ENCODE peak calls at places on chromosomes 1 and 21, in nine cellular contexts. A is breast epithelium, I is mesendoderm, R is uterus, S is tibial nerve, M is GM12878, O is GM06990, K is ovary, F is GM23248. J is an unnamed sample. For H3K27me3, the result is how much of the 10 kb centered on the place peaks cover.

GRCh38 chr1:111904478-111905218 is 84.8 kb downstream of the KCND3 start:
- DNase-seq in A (no peak), I (peak), R (no peak), S (no peak), M (no peak), O (no peak), K (no peak), F (peak), J (no peak)

GRCh38 chr1:235095938-235096562 is 32.6 kb downstream of the TOMM20 start:
- DNase-seq in A (no peak), I (no peak), R (no peak), S (no peak), M (no peak), O (no peak), K (no peak), F (no peak), J (no peak)

GRCh38 chr1:36639461-36639860 is 156.7 kb upstream of the CSF3R start:
- DNase-seq in A (no peak), I (no peak), R (no peak), S (no peak), M (no peak), O (no peak), K (no peak), F (no peak), J (no peak)

GRCh38 chr1:146012703-146013565 is 8.6 kb downstream of the HJV start:
- DNase-seq in A (no peak), I (peak), R (peak), S (peak), M (no peak), O (no peak), K (no peak), F (peak), J (no peak)

GRCh38 chr1:234564035-234565029 is 45.6 kb downstream of the IRF2BP2 start:
- DNase-seq in A (peak), I (peak), R (peak), S (no peak), M (no peak), O (no peak), K (no peak), F (peak), J (no peak)

GRCh38 chr1:164515932-164516331 is 43.1 kb upstream of the PBX1 start:
- DNase-seq in A (no peak), I (no peak), R (no peak), S (no peak), M (no peak), O (no peak), K (no peak), F (peak), J (no peak)

GRCh38 chr1:180365039-180365438 is 135.0 kb downstream of the LHX4 start:
- DNase-seq in A (no peak), I (peak), R (no peak), S (no peak), M (no peak), O (no peak), K (no peak), F (peak), J (no peak)

GRCh38 chr1:186235696-186236095 is 139.4 kb downstream of the TPR start:
- DNase-seq in A (no peak), I (no peak), R (no peak), S (no peak), M (no peak), O (no peak), K (no peak), F (no peak), J (no peak)

GRCh38 chr21:35360870-35361570 is 311.9 kb upstream of the RUNX1 start:
- DNase-seq in A (no peak), I (no peak), R (no peak), S (no peak), M (no peak), O (no peak), K (no peak), F (no peak), J (no peak)

GRCh38 chr1:163321311-163322305 is at the start of gene NUF2:
- DNase-seq in A (peak), I (peak), R (peak), S (peak), M (peak), O (peak), K (peak), F (peak), J (peak)

GRCh38 chr1:201570886-201571624 is 32.1 kb downstream of the NAV1 start:
- DNase-seq in A (no peak), I (no peak), R (no peak), S (no peak), M (no peak), O (no peak), K (no peak), F (no peak), J (no peak)

GRCh38 chr1:215022723-215023122 is 59.8 kb upstream of the KCNK2 start:
- DNase-seq in A (no peak), I (no peak), R (no peak), S (no peak), M (no peak), O (no peak), K (no peak), F (peak), J (no peak)

GRCh38 chr1:233730809-233731208 is 116.9 kb downstream of the KCNK1 start:
- DNase-seq in A (no peak), I (peak), R (no peak), S (no peak), M (no peak), O (no peak), K (no peak), F (no peak), J (no peak)

GRCh38 chr1:32538887-32539583 is at the start of gene ZBTB8A:
- DNase-seq in A (peak), I (peak), R (peak), S (peak), M (no peak), O (peak), K (peak), F (peak), J (peak)

DNA sequence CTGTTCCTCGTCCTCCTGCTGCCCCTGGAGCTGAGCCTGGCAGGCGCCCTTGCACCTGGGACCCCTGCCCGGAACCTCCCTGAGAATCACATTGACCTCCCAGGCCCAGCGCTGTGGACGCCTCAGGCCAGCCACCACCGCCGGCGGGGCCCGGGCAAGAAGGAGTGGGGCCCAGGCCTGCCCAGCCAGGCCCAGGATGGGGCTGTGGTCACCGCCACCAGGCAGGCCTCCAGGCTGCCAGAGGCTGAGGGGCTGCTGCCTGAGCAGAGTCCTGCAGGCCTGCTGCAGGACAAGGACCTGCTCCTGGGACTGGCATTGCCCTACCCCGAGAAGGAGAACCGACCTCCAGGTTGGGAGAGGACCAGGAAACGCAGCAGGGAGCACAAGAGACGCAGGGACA is 14.8 kb downstream of the DRAXIN start:
- DNase-seq in A (no peak), I (no peak), R (no peak), S (no peak), M (no peak), O (no peak), K (no peak), F (no peak), J (no peak)
- H3K27me3 ChIP-seq in A (under half), I (under half), R (under half), S (under half), M (under half), O (under half), K (under half), F (under half), J (under half)

GRCh38 chr1:46458190-46458589 is 31.4 kb upstream of the DMBX1 start:
- DNase-seq in A (no peak), I (no peak), R (no peak), S (no peak), M (no peak), O (no peak), K (no peak), F (no peak), J (no peak)

GRCh38 chr1:46455951-46456350 is 33.7 kb upstream of the DMBX1 start:
- DNase-seq in A (no peak), I (no peak), R (no peak), S (no peak), M (no peak), O (no peak), K (no peak), F (no peak), J (no peak)

GRCh38 chr1:46457178-46457577 is 32.5 kb upstream of the DMBX1 start:
- DNase-seq in A (no peak), I (no peak), R (no peak), S (no peak), M (no peak), O (no peak), K (no peak), F (no peak), J (no peak)

GRCh38 chr1:46458846-46459245 is 30.8 kb upstream of the DMBX1 start:
- DNase-seq in A (no peak), I (no peak), R (no peak), S (no peak), M (no peak), O (no peak), K (no peak), F (no peak), J (no peak)

DNA sequence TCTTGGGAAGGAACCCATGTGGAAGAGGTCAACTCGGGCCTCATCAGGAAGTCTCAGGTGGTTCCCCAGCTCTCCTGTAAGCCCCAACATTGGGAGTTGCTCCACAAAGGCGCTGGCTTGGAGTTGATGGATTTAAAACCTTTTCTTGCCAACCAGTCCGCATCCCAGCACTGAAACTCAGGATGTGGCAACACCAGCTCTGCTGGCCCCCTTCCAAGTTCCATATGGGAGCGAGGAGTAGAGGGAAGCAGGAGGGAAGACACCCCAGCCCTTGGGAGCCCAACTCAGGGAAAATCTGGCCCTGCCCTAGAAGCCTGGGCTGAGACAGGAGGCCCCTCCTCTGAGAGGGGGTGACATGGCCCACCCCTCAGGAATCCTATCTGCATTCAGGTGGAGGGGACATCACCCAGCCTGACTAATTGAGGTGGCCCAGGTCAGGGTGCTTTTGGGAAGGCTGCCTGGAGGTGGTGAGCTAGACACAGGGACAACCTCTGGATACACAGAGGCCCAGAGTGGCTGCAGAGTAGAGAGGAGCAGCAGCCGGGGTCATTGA is 33.1 kb upstream of the DMBX1 start:
- DNase-seq in A (no peak), I (no peak), R (no peak), S (no peak), M (no peak), O (no peak), K (no peak), F (peak), J (no peak)
- H3K27me3 ChIP-seq in A (under half), I (under half), R (under half), S (under half), M (under half), O (under half), K (under half), F (under half), J (under half)

GRCh38 chr1:20078166-20078565 is 8.2 kb downstream of the PLA2G5 start:
- DNase-seq in A (no peak), I (no peak), R (no peak), S (no peak), M (peak), O (peak), K (no peak), F (no peak), J (no peak)
- H3K27me3 ChIP-seq in A (under half), I (under half), R (under half), S (under half), M (under half), O (under half), K (under half), F (under half), J (under half)

DNA sequence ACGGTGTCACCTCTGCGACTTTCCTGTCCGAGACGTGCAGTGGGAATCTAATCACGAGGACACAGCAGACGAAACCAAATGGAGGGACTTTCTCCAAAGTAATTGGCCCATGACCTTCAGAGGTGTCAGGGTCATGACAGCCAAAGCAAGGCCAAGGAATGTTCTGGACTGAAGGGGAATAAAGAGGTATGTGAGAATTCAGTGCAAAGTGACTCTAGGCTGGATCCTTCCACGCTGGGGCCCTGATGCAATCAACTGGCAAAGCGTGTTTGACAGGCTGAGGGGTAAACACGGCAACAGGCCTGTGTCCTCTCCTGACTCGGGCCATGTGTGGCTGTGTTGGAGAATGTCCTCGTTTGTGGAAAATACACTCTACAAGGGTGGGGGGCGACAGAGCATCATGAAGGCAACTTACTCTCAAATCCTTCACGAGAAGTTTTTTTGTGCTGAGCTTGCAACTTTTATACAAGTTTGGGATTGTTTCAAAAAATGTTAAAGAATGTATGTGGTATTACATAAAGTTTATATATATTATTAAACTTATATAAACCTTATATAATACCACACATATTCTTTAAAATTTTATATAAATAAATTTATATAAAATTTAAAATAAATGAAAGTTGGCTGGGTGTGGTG is 1.7 kb downstream of the CFAP74 start:
- DNase-seq in A (peak), I (peak), R (no peak), S (no peak), M (no peak), O (no peak), K (no peak), F (no peak), J (peak)
- H3K27me3 ChIP-seq in A (under half), I (under half), R (under half), S (under half), M (under half), O (under half), K (under half), F (under half), J (under half)

GRCh38 chr1:159943908-159944622 is 1.3 kb downstream of the IGSF9 start:
- DNase-seq in A (no peak), I (no peak), R (no peak), S (no peak), M (no peak), O (no peak), K (no peak), F (no peak), J (no peak)
- H3K27me3 ChIP-seq in A (under half), I (under half), R (under half), S (under half), M (under half), O (under half), K (under half), F (under half), J (under half)

J was measured in lung.